ENCODE peak calls at places on chromosomes 16 and 17, in four cellular contexts. Q, A, B and Z are unnamed samples.

GRCh38 chr16:57186630-57187507 is 740 bp downstream of the RSPRY1 start:
- DNase-seq in Q (peak), B (no peak), A (peak), Z (peak)

GRCh38 chr17:3867606-3868005 is 21.6 kb upstream of the NCBP3 start:
- DNase-seq in Q (no peak), A (no peak), B (no peak), Z (no peak)

GRCh38 chr17:32349503-32349853 is 479 bp upstream of the ZNF207 start:
- DNase-seq in Q (no peak), B (no peak), A (no peak), Z (no peak)

GRCh38 chr17:31571124-31571892 is 179.8 kb downstream of the RAB11FIP4 start:
- DNase-seq in Q (no peak), A (no peak), B (no peak), Z (peak)

GRCh38 chr17:31499771-31500554 is 108.5 kb downstream of the RAB11FIP4 start:
- DNase-seq in B (no peak), Q (no peak), A (no peak), Z (peak)

GRCh38 chr16:77868478-77868877 is 80.1 kb downstream of the VAT1L start:
- DNase-seq in B (no peak), Q (no peak), A (no peak), Z (no peak)

GRCh38 chr17:7156342-7156940 is 22.7 kb downstream of the ASGR1 start:
- DNase-seq in A (no peak), B (no peak), Q (no peak), Z (no peak)

GRCh38 chr17:74873874-74874614 is 1.2 kb upstream of the FDXR start:
- DNase-seq in A (no peak), B (no peak), Q (no peak), Z (no peak)

GRCh38 chr17:41503202-41503601 is 2.2 kb downstream of the KRT13 start:
- DNase-seq in B (no peak), A (no peak), Q (no peak), Z (no peak)

GRCh38 chr17:59513934-59514841 is 51.2 kb upstream of the DHX40 start:
- DNase-seq in B (no peak), Q (no peak), A (no peak), Z (peak)

GRCh38 chr17:77107506-77108433 is 33.0 kb upstream of the SEC14L1 start:
- DNase-seq in B (no peak), Q (peak), A (no peak), Z (peak)

GRCh38 chr17:34706029-34706428 is 126.6 kb downstream of the TMEM132E start:
- DNase-seq in A (peak), B (no peak), Q (no peak), Z (peak)

GRCh38 chr17:80892019-80892855 is 99.4 kb upstream of the CHMP6 start:
- DNase-seq in A (no peak), B (no peak), Q (no peak), Z (peak)

GRCh38 chr16:7325835-7326234 is 6.8 kb upstream of the RBFOX1 start:
- DNase-seq in B (no peak), Q (no peak), A (no peak), Z (no peak)

GRCh38 chr17:82242977-82243647 is 14.3 kb downstream of the SLC16A3 start:
- DNase-seq in A (no peak), B (no peak), Q (no peak), Z (peak)

GRCh38 chr16:89350701-89351380 is 133.3 kb downstream of the ZNF778 start:
- DNase-seq in A (no peak), B (no peak), Q (no peak), Z (no peak)

GRCh38 chr17:6388416-6388815 is 46.5 kb downstream of the AIPL1 start:
- DNase-seq in Q (no peak), B (no peak), A (no peak), Z (no peak)

GRCh38 chr17:19411641-19412040 is 609 bp downstream of the RNF112 start:
- DNase-seq in A (no peak), B (no peak), Q (no peak), Z (no peak)